ENCODE peak calls at places on chromosomes 3 and 15, in six cellular contexts. W, E, U, M, B and T are unnamed samples.

GRCh38 chr3:113111308-113111707 is 100.0 kb upstream of the BOC start:
- DNase-seq in B (no peak), W (no peak), M (no peak), E (no peak), U (no peak), T (no peak)

GRCh38 chr3:170469151-170470062 is 50.7 kb downstream of the CLDN11 start:
- DNase-seq in E (no peak), W (no peak), B (no peak), M (no peak), U (no peak), T (no peak)

GRCh38 chr3:94162700-94163099 is 99.8 kb downstream of the NSUN3 start:
- DNase-seq in U (no peak), B (no peak), E (no peak), W (no peak), M (no peak), T (no peak)

GRCh38 chr15:74838117-74838516 is 4.8 kb downstream of the ULK3 start:
- DNase-seq in U (no peak), W (no peak), B (no peak), M (no peak), E (no peak), T (no peak)

GRCh38 chr15:58469432-58470353 is 37.9 kb downstream of the LIPC start:
- DNase-seq in M (no peak), W (no peak), B (no peak), U (no peak), E (no peak), T (no peak)

GRCh38 chr15:57198654-57199241 is 177.6 kb upstream of the CGNL1 start:
- DNase-seq in B (no peak), M (no peak), U (no peak), E (no peak), W (peak), T (no peak)

GRCh38 chr15:96625251-96625650 is 294.8 kb downstream of the NR2F2 start:
- DNase-seq in M (no peak), W (no peak), U (no peak), E (no peak), B (no peak), T (no peak)

GRCh38 chr3:129413687-129414506 is 14.5 kb downstream of the EFCAB12 start:
- DNase-seq in B (no peak), E (no peak), U (no peak), M (no peak), W (no peak), T (no peak)

GRCh38 chr3:186949281-186949982 is 19.1 kb downstream of the ST6GAL1 start:
- DNase-seq in W (no peak), B (no peak), M (peak), E (no peak), U (no peak), T (no peak)

GRCh38 chr3:22887664-22888291 is 315.3 kb upstream of the UBE2E2 start:
- DNase-seq in M (no peak), U (no peak), E (peak), B (no peak), W (peak), T (no peak)

GRCh38 chr3:145248928-145249327 is 912.1 kb downstream of the PLOD2 start:
- DNase-seq in M (no peak), U (no peak), E (no peak), W (no peak), B (no peak), T (no peak)

GRCh38 chr3:151460774-151461450 is at the start of gene IGSF10:
- DNase-seq in M (peak), U (no peak), B (no peak), E (no peak), W (no peak), T (peak)

GRCh38 chr15:80777137-80777536 is 2.0 kb upstream of the CEMIP start:
- DNase-seq in M (no peak), E (no peak), B (no peak), W (no peak), U (no peak), T (no peak)

GRCh38 chr3:183618542-183618941 is 16.9 kb upstream of the KLHL24 start:
- DNase-seq in U (no peak), W (no peak), E (no peak), B (no peak), M (no peak), T (no peak)

GRCh38 chr3:183619020-183619419 is 16.4 kb upstream of the KLHL24 start:
- DNase-seq in E (no peak), W (no peak), U (no peak), M (no peak), B (no peak), T (no peak)

DNA sequence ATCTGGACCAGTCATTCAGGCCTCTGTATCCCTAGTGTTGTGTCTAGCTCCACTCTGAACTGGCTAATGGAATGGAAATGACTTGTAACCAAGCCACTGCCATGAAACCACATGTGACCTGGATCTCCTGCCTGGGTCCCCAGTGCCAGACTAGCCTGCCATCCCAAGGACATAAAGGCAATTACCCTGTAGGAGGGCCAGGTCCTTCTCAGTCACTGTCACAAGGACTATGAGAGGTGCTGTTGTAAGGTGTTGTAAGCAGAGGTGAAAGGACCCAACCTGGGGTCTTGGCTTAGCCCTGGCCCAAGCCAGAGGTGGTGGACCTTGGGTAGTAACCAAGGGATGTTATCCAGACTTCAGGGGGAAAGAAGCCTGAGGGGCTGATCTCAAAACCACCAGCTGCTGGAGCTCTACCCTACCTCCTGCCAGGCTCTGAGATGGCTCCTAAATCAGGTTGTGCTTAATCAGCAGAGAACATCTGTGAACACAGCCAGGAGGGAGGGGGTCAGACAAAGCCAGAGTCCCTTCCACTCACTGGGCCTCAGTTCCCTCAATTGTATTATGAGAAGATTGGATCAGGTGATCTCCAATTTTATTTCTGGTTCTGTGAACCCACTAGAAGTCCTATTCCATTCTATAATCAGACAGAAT is 15.7 kb upstream of the KLHL24 start:
- DNase-seq in E (no peak), B (no peak), U (no peak), M (no peak), W (no peak), T (no peak)
- H3K27ac ChIP-seq in E (no peak), B (no peak), U (no peak), M (no peak), W (no peak), T (no peak)

DNA sequence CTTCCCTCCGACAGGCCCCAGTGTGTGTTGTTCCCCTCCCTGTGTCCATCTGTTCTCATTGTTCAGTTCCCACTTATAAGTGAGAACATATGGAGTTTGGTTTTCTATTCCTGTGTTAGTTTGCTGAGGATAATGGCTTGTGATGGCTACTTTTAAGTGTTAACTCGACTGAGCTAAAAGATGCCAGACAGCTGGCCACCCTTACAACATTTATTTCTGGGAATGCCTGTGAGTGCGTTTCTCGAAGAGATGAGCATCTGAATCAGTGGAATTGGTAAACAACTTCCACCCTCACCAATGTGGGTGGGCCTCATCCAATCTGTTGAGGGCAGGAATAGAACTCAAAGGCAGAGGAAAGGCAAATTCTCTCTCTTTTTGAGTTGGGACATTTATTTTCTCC is 24.8 kb upstream of the TM2D3 start:
- DNase-seq in W (no peak), M (no peak), U (no peak), E (no peak), B (no peak), T (no peak)
- H3K27ac ChIP-seq in W (no peak), M (no peak), U (no peak), E (no peak), B (peak), T (no peak)

GRCh38 chr15:85764304-85764633 is 30.5 kb downstream of the KLHL25 start:
- DNase-seq in E (no peak), U (no peak), W (no peak), B (no peak), M (no peak), T (no peak)
- H3K27ac ChIP-seq in E (no peak), U (peak), W (no peak), B (no peak), M (peak), T (no peak)

DNA sequence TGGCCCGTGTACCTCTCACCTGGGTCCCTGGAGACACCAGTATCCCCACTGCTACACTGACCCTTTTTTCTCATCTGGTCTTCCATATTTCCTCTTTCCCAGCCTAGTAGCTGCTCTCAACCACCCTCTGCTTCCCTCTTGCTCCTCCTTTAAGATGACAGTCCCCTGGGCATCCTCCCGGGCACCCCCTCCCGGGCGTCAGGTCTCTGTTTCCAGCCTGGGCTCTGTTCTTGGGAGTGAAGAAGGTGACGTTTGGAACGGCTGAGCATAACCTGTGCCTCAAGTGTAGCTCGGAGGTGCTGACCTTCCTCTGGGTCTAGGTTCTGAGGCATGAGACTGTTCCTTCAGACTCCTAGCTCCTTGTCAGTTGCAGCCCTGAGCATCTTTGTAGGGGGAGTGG is 101.2 kb downstream of the VGLL4 start:
- DNase-seq in U (no peak), M (no peak), W (no peak), E (no peak), B (no peak), T (no peak)
- H3K27ac ChIP-seq in U (peak), M (no peak), W (no peak), E (no peak), B (no peak), T (no peak)

DNA sequence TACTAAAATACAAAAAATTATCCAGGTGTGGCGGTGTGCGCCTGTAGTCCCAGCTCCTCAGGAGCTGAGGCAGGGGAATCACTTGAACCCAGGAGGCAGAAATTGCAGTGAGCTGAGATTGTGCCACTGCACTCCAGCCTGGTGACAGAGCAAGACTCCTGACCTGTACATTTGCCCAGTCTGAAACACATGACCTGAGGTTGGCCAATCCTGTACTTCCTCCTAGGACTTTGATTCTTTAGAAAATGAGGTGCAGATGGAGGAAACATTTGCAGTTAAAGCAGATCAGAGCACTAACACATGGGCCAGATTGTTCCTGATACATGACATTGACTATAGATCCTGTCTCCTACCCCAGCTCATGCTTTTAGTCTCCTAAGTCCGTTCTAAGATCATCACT is 28.9 kb upstream of the LPP start:
- DNase-seq in B (no peak), E (no peak), W (no peak), U (no peak), M (no peak), T (no peak)
- H3K27ac ChIP-seq in B (no peak), E (no peak), W (no peak), U (no peak), M (peak), T (no peak)

GRCh38 chr3:195549931-195550519 is 6.9 kb upstream of the PPP1R2 start:
- DNase-seq in U (no peak), W (no peak), M (no peak), E (peak), B (no peak), T (no peak)
- H3K27ac ChIP-seq in U (no peak), W (no peak), M (no peak), E (peak), B (no peak), T (no peak)

GRCh38 chr3:71498543-71498942 is 85.0 kb downstream of the FOXP1 start:
- DNase-seq in B (no peak), U (no peak), M (no peak), E (no peak), W (no peak), T (no peak)
- H3K27ac ChIP-seq in B (peak), U (peak), M (peak), E (no peak), W (peak), T (no peak)

GRCh38 chr3:123034120-123034519 is 6.6 kb upstream of the SEMA5B start:
- DNase-seq in E (no peak), U (no peak), W (no peak), B (no peak), M (no peak), T (no peak)

GRCh38 chr3:123027292-123028232 is at the start of gene SEMA5B:
- DNase-seq in U (no peak), W (no peak), B (peak), E (no peak), M (peak), T (peak)

GRCh38 chr3:123028233-123028828 is 768 bp upstream of the SEMA5B start:
- DNase-seq in E (peak), B (peak), W (no peak), U (no peak), M (no peak), T (peak)

GRCh38 chr3:123032057-123032456 is 4.5 kb upstream of the SEMA5B start:
- DNase-seq in M (no peak), E (no peak), B (no peak), W (no peak), U (no peak), T (no peak)

GRCh38 chr3:123031051-123031450 is 3.5 kb upstream of the SEMA5B start:
- DNase-seq in U (no peak), W (no peak), E (no peak), M (no peak), B (no peak), T (no peak)
- H3K27ac ChIP-seq in U (no peak), W (no peak), E (no peak), M (peak), B (no peak), T (no peak)

DNA sequence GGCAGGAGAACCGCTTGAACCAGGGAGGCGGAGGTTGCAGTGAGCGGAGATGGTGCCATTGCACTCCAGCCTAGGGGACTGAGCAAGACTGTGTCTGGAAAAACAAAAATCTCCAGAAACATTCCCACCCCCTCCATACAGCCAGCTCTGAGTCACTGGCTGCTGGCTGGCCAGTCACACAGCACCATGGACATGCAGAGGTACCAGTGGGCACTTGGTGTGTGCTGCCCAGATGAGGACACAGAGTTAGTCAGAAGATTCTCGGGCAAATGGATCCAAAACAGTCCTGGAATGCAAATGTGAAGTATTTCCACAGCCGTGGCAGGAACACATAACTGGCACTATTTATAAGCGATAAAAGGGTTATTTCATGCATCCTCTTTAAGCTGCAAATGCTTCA is 44.6 kb downstream of the BDH1 start:
- DNase-seq in U (no peak), B (no peak), M (no peak), W (no peak), E (no peak), T (no peak)
- H3K27ac ChIP-seq in U (no peak), B (peak), M (no peak), W (no peak), E (no peak), T (no peak)